ENCODE peak calls at places on chromosome 14, in six cellular contexts. K is endothelial cell of umbilical vein, Y is heart left ventricle, Z is thoracic aorta, M is body of pancreas, F is sigmoid colon. J is an unnamed sample. For H3K4me1, the result is how much of the 10 kb centered on the place peaks cover.

GRCh38 chr14:67574156-67574555 is 25.9 kb downstream of the PIGH start:
- DNase-seq in Z (no peak), Y (no peak), F (peak), K (no peak), M (no peak), J (no peak)

GRCh38 chr14:94470311-94470710 is 5.7 kb downstream of the SERPINA9 start:
- DNase-seq in K (no peak), Z (no peak), Y (no peak), F (peak), M (no peak), J (no peak)

GRCh38 chr14:52716160-52716559 is 9.2 kb downstream of the PSMC6 start:
- DNase-seq in M (no peak), F (no peak), K (no peak), Y (no peak), Z (no peak), J (no peak)

GRCh38 chr14:100891501-100892445 is 11.7 kb downstream of the RTL1 start:
- DNase-seq in M (no peak), F (peak), K (no peak), Y (no peak), Z (no peak), J (no peak)

GRCh38 chr14:86739761-86740160 is 1209.8 kb downstream of the FLRT2 start:
- DNase-seq in Z (no peak), K (no peak), Y (no peak), F (no peak), M (no peak), J (no peak)

GRCh38 chr14:78405071-78405856 is 235.1 kb downstream of the NRXN3 start:
- DNase-seq in Y (no peak), F (no peak), K (no peak), M (peak), Z (no peak), J (no peak)

GRCh38 chr14:51018521-51018920 is 74.2 kb upstream of the PYGL start:
- DNase-seq in Y (no peak), F (no peak), K (no peak), Z (no peak), M (no peak), J (no peak)

GRCh38 chr14:101713641-101714349 is 47.7 kb upstream of the PPP2R5C start:
- DNase-seq in Z (no peak), Y (no peak), K (no peak), F (no peak), M (no peak), J (no peak)

GRCh38 chr14:50964683-50965390 is 20.6 kb upstream of the PYGL start:
- DNase-seq in F (peak), M (peak), K (peak), Z (peak), Y (peak), J (peak)

GRCh38 chr14:74605531-74606223 is 6.4 kb downstream of the LTBP2 start:
- DNase-seq in K (no peak), F (no peak), M (no peak), Y (no peak), Z (no peak), J (no peak)

GRCh38 chr14:100979780-100980179 is 76.3 kb upstream of the RTL1 start:
- DNase-seq in Z (no peak), K (peak), Y (no peak), F (no peak), M (no peak), J (peak)

GRCh38 chr14:68816183-68816942 is 23.5 kb upstream of the ZFP36L1 start:
- DNase-seq in Z (no peak), K (peak), Y (peak), M (peak), F (peak), J (no peak)

GRCh38 chr14:68815288-68816182 is 22.7 kb upstream of the ZFP36L1 start:
- DNase-seq in K (peak), Y (no peak), Z (no peak), M (no peak), F (peak), J (no peak)

GRCh38 chr14:68816943-68817430 is 24.1 kb upstream of the ZFP36L1 start:
- DNase-seq in K (no peak), Y (no peak), F (no peak), M (no peak), Z (no peak), J (no peak)

GRCh38 chr14:68813318-68813838 is 20.5 kb upstream of the ZFP36L1 start:
- DNase-seq in Y (no peak), M (no peak), F (no peak), K (no peak), Z (no peak), J (no peak)

DNA sequence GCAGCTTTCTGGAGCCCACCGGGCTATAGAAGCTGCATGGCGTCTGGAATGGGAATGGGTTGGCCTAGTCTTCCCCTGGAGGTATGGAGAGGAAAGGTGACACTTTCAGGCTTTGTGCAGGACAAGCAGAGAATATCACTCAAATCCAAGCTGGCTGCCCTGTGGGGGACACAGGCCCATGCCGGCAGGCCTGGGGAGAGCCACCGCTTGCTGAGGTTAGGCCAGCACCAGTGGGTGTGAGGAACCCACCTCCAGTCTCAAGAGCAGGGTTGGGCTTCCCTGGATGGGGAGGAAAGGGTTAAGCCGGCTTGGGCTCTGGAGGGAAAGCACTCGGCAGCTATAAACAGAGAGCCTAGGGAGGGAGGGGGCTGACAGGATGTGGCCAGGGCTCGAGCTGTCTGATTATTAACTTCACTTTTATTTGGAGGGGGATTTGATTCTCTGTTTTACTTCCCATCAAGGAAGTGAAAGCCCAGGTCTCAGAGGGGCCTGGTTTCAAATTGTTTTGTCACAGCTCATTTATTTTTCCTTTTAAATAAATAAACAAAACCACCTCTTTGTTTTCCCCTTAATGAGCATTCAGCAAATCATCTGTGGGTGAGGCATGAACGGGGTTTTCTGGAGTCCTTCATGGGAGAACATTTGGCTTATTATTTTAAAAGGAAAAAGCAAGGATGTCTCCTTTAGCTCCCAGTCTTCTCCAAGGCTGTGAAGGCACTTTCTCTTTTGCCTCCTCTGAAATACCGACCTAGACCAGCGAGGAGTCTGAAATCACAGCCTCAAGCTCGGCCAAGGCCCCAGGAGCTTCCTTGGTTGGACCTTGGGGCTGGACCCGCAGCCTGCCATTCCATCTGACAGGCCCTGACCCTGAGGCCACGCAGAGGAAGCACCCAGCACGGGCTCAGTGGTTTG is 21.8 kb upstream of the ZFP36L1 start:
- DNase-seq in F (peak), Y (peak), K (peak), M (peak), Z (no peak), J (no peak)
- H3K27ac ChIP-seq in F (peak), Y (peak), K (peak), M (peak), Z (peak), J (peak)

GRCh38 chr14:22843123-22843925 is 6.9 kb downstream of the MMP14 start:
- DNase-seq in Z (no peak), Y (no peak), K (no peak), M (no peak), F (peak), J (no peak)
- H3K4me1 ChIP-seq in Z (under half), Y (under half), K (under half), M (under half), F (half or more), J (under half)

GRCh38 chr14:96805906-96806305 is 8.7 kb downstream of the VRK1 start:
- DNase-seq in Z (no peak), K (no peak), Y (peak), M (no peak), F (no peak), J (no peak)
- H3K27ac ChIP-seq in Z (no peak), K (no peak), Y (no peak), M (no peak), F (no peak), J (no peak)

DNA sequence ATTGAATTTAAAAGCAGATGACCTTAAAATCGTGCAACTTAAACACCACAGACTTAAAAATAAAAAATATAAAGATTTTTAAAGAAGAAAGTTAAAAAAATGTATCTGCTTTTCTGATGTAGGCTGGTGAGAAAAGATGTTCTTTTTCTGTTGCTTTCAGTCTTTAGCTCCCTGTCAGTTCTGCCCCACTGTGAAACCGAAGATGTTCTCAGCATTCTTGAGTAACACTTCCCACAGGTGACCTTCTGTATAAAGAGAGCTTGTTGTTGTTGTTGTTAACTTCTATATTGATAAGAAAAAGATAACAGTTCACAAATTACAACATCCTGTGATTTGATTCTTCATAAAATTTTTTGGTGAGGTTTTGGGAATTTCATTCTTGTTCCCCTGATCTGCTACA is 377.9 kb upstream of the RGS6 start:
- DNase-seq in Z (no peak), F (no peak), M (no peak), K (no peak), Y (no peak), J (no peak)
- H3K4me1 ChIP-seq in Z (under half), F (under half), M (under half), K (under half), Y (under half), J (under half)

GRCh38 chr14:34496007-34496678 is 34.1 kb upstream of the SPTSSA start:
- DNase-seq in K (no peak), M (peak), Y (peak), F (peak), Z (no peak), J (no peak)
- H3K27ac ChIP-seq in K (no peak), M (peak), Y (peak), F (peak), Z (peak), J (peak)

J was measured in Panc1.